ENCODE peak calls at places on chromosomes 16 and 17, in five cellular contexts. X, G, Q, J and R are unnamed samples.

GRCh38 chr17:8019665-8020064 is 17.2 kb downstream of the GUCY2D start:
- DNase-seq in X (no peak), G (peak), Q (no peak), J (no peak), R (peak)

GRCh38 chr16:67430504-67431076 is 331 bp upstream of the HSD11B2 start:
- DNase-seq in X (peak), G (peak), Q (no peak), J (no peak), R (peak)

GRCh38 chr17:33366998-33367397 is 73.9 kb upstream of the ASIC2 start:
- DNase-seq in X (no peak), G (no peak), Q (no peak), J (no peak), R (no peak)

GRCh38 chr16:35305476-35305875 is 1846.1 kb downstream of the TP53TG3F start:
- DNase-seq in X (no peak), G (peak), Q (no peak), J (no peak), R (no peak)

GRCh38 chr17:81044764-81045589 is 10.0 kb downstream of the BAIAP2 start:
- DNase-seq in X (no peak), G (peak), Q (peak), J (peak), R (peak)

GRCh38 chr17:63516910-63517824 is 6.0 kb upstream of the KCNH6 start:
- DNase-seq in X (no peak), G (peak), Q (peak), J (no peak), R (no peak)

GRCh38 chr17:78281249-78281865 is 49.9 kb downstream of the TMEM235 start:
- DNase-seq in X (no peak), G (no peak), Q (no peak), J (no peak), R (no peak)

GRCh38 chr16:49786926-49787557 is 68.9 kb downstream of the ZNF423 start:
- DNase-seq in X (no peak), G (no peak), Q (no peak), J (no peak), R (no peak)

GRCh38 chr17:1617620-1618174 is 10.9 kb downstream of the SLC43A2 start:
- DNase-seq in X (no peak), G (no peak), Q (peak), J (no peak), R (no peak)

GRCh38 chr17:27430882-27431491 is 25.3 kb upstream of the KSR1 start:
- DNase-seq in X (peak), G (peak), Q (peak), J (no peak), R (no peak)

GRCh38 chr16:610513-611381 is 20.0 kb upstream of the WFIKKN1 start:
- DNase-seq in X (peak), G (peak), Q (peak), J (peak), R (peak)

DNA sequence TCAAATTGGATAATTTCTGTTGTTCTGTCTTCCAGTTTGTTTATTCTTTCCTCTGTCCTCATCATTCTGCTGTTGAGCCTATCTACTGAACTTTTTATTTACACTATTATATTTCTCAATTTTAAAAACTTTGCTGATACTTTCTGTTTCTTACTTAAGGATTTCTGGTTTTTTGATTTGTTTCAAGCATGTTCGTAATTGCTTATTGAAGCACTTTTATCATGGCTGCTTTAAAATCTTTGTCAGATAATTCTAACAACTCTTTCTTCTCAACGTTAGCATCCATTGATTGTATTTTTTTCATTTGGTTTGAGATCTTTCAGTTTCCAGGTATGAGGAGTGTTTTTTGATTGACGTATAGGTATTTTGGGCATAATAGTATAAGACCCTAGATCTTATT is 116.9 kb downstream of the PHKB start:
- DNase-seq in X (no peak), G (no peak), Q (no peak), J (no peak), R (no peak)
- TF ChIP-seq CTCF in X (no peak), G (no peak), Q (no peak), J (no peak), R (no peak)

DNA sequence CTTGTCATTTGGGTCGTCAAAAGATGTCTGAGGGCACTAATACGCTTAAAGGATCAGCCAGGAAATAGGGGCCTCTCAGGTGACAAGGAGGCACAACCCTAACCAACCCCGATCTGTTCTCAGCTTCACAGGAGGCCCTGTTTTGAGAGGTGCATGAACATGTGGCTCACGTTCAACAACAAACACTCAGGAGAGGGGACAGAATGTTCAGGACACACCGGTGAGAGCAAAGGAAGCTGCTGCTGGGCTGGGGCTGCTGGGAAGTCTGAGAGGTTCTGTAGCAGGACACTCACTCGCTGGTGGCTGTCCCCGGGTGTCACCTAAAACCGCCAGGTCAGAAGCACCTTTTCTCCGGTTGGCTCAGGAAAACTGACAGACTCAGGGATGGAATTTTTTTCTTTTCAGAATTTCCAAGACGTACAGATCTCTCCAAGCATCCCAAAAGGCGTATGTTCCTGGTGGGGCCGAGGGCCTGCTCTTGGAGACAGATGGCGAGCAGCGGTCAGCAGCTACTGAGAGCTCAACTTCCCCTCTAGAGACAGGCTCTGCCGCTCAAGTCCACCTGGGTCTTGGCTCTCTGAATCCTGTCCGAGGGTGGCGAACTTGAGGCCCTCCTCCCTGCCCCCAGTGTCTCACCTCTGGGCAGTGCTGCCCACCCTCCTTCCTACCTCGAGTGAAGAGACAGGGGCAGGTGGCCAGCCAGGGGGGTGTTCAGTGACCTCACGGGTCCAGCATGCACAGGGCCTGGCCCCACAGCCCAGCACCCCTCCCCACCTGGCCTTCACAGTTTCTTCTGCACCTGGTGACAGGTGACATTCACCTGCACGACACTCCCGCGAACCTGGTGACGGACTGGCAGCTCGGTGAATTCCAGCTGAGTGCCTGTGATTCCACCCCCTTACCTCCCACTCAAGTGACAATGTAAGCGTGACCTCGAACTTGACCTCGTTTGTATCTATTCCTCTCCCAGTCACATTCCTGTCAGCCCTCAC is 22.9 kb downstream of the CLUH start:
- DNase-seq in X (peak), G (peak), Q (peak), J (no peak), R (peak)
- H3K27ac ChIP-seq in X (peak), G (no peak), Q (no peak), J (peak), R (peak)

DNA sequence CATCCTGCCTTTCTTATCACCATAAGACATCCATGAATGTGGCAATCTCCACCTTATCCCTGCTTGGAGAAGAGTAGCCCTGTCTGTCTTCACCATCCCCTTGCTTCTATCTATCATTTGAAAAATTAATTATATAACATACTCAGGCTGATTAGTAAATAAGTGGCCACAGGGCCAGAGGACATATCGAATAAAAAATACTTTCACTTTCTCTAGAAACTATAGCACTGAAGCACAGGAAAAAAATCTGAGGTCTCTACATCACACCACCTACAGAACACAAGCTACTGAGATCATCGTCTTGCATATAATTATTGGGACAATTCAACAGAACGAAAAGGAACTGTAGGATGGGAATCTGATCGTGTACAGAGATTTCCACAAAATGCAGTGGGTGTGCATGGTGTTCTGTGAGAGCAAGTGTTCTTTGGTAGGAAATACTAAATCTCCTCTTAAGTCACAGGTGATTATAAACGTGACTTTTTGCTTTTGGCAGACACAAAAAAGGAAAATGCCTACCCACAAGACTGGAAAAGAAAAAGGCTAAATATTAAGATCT is 289.6 kb upstream of the ERCC4 start:
- DNase-seq in X (no peak), G (no peak), Q (no peak), J (no peak), R (no peak)
- TF ChIP-seq CTCF in X (no peak), G (no peak), Q (no peak), J (no peak), R (no peak)

GRCh38 chr17:35129973-35130351 is 8.5 kb downstream of the FNDC8 start:
- DNase-seq in X (no peak), G (no peak), Q (no peak), J (no peak), R (no peak)

GRCh38 chr17:35129154-35129972 is 7.9 kb downstream of the FNDC8 start:
- DNase-seq in X (no peak), G (no peak), Q (no peak), J (no peak), R (no peak)

GRCh38 chr17:35132099-35132498 is 10.0 kb downstream of the NLE1 start:
- DNase-seq in X (no peak), G (no peak), Q (peak), J (no peak), R (no peak)

GRCh38 chr17:35130392-35130791 is 9.0 kb downstream of the FNDC8 start:
- DNase-seq in X (no peak), G (no peak), Q (no peak), J (no peak), R (no peak)

GRCh38 chr17:35127751-35128514 is 6.5 kb downstream of the FNDC8 start:
- DNase-seq in X (no peak), G (no peak), Q (no peak), J (no peak), R (no peak)
- H3K27ac ChIP-seq in X (peak), G (no peak), Q (no peak), J (no peak), R (peak)

GRCh38 chr16:22188595-22189442 is 17.3 kb upstream of the EEF2K start:
- DNase-seq in X (peak), G (peak), Q (peak), J (peak), R (peak)
- TF ChIP-seq CTCF in X (peak), G (peak), Q (peak), J (peak), R (peak)

GRCh38 chr16:74573622-74574021 is 33.3 kb downstream of the GLG1 start:
- DNase-seq in X (no peak), G (no peak), Q (no peak), J (no peak), R (no peak)
- H3K27ac ChIP-seq in X (no peak), G (no peak), Q (no peak), J (no peak), R (no peak)

GRCh38 chr16:66265106-66265415 is 101.4 kb upstream of the CDH5 start:
- DNase-seq in X (no peak), G (no peak), Q (peak), J (no peak), R (no peak)

GRCh38 chr16:66267287-66268137 is 99.0 kb upstream of the CDH5 start:
- DNase-seq in X (no peak), G (no peak), Q (peak), J (no peak), R (no peak)

GRCh38 chr16:66264311-66265105 is 102.0 kb upstream of the CDH5 start:
- DNase-seq in X (no peak), G (no peak), Q (peak), J (no peak), R (no peak)

GRCh38 chr16:66265556-66266133 is 100.8 kb upstream of the CDH5 start:
- DNase-seq in X (no peak), G (no peak), Q (peak), J (no peak), R (no peak)

DNA sequence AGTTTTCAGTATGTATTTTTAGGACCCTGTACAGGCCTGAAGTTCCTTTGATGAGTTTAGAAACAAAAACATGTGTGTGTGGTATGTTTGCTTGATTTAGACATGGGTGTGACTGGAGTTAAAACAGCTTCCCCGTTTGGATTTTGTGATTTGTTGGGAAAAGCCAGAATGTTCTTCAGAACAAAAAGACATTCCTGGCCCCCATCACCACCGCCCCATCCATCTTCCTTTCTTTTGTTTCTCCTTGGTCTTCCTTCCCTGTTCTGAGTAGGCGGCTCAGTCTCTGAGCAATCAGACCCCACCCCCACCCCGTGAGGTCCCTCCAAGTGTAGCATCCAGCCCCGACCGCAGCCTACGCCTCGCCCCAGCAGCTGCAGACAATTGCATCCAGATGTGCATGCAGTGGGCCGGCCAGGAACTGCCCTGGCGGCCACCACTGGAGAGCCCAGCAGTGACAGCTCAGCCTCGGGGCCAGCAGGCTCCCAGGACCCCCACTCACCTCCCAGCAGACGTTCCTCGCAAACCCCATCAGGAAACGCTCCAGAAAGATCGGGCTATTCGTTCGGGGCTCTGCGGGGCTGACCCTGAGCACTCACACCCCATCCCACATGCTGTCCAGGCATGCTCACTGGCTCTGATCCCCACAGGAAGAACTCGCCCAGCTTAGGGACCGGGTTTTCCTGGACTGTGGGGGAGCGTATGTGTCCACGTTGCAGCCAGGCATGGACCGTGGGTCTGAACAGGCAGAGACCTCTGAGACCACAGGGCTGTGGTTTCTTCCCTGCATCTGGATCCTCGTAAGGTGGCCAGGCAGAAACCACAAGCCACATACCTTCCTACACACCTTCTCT is 99.8 kb upstream of the CDH5 start:
- DNase-seq in X (no peak), G (no peak), Q (peak), J (peak), R (peak)
- TF ChIP-seq CTCF in X (peak), G (no peak), Q (no peak), J (no peak), R (no peak)